ENCODE peak calls at places on chromosome 19, in five cellular contexts. One of them, this sample, is unnamed. For H3K4me1, the result is how much of the 10 kb centered on the place peaks cover.

GRCh38 chr19:38388310-38389100 is at the start of gene SPRED3:
- DNase-seq in left ventricle myocardium inferior: no peak
- DNase-seq in CD4-positive, CD25-positive, alpha-beta regulatory T cell: no peak
- DNase-seq in body of pancreas: peak
- DNase-seq in adrenal gland: no peak
- DNase-seq in this sample: peak

GRCh38 chr19:44845612-44846454 is at the start of gene NECTIN2:
- DNase-seq in left ventricle myocardium inferior: peak
- DNase-seq in CD4-positive, CD25-positive, alpha-beta regulatory T cell: peak
- DNase-seq in body of pancreas: peak
- DNase-seq in adrenal gland: peak
- DNase-seq in this sample: peak

GRCh38 chr19:55099557-55100506 is 17.6 kb downstream of the PPP1R12C start:
- DNase-seq in left ventricle myocardium inferior: no peak
- DNase-seq in CD4-positive, CD25-positive, alpha-beta regulatory T cell: no peak
- DNase-seq in body of pancreas: no peak
- DNase-seq in adrenal gland: no peak
- DNase-seq in this sample: no peak

GRCh38 chr19:28309072-28309471 is 903.9 kb downstream of the UQCRFS1 start:
- DNase-seq in left ventricle myocardium inferior: no peak
- DNase-seq in CD4-positive, CD25-positive, alpha-beta regulatory T cell: no peak
- DNase-seq in body of pancreas: no peak
- DNase-seq in adrenal gland: no peak
- DNase-seq in this sample: no peak

GRCh38 chr19:51341066-51341465 is 873 bp downstream of the VSIG10L start:
- DNase-seq in left ventricle myocardium inferior: no peak
- DNase-seq in CD4-positive, CD25-positive, alpha-beta regulatory T cell: no peak
- DNase-seq in body of pancreas: no peak
- DNase-seq in adrenal gland: no peak
- DNase-seq in this sample: no peak

GRCh38 chr19:33512580-33513137 is 8.9 kb downstream of the PEPD start:
- DNase-seq in left ventricle myocardium inferior: no peak
- DNase-seq in CD4-positive, CD25-positive, alpha-beta regulatory T cell: no peak
- DNase-seq in body of pancreas: no peak
- DNase-seq in adrenal gland: no peak
- DNase-seq in this sample: no peak

GRCh38 chr19:50173144-50173543 is 10.1 kb upstream of the IZUMO2 start:
- DNase-seq in left ventricle myocardium inferior: no peak
- DNase-seq in CD4-positive, CD25-positive, alpha-beta regulatory T cell: no peak
- DNase-seq in body of pancreas: no peak
- DNase-seq in adrenal gland: no peak
- DNase-seq in this sample: no peak

GRCh38 chr19:34484328-34484727 is 2.8 kb downstream of the WTIP start:
- DNase-seq in left ventricle myocardium inferior: peak
- DNase-seq in CD4-positive, CD25-positive, alpha-beta regulatory T cell: no peak
- DNase-seq in body of pancreas: no peak
- DNase-seq in adrenal gland: peak
- DNase-seq in this sample: no peak

GRCh38 chr19:34837262-34837661 is 64.2 kb upstream of the ZNF599 start:
- DNase-seq in left ventricle myocardium inferior: peak
- DNase-seq in CD4-positive, CD25-positive, alpha-beta regulatory T cell: no peak
- DNase-seq in body of pancreas: peak
- DNase-seq in adrenal gland: peak
- DNase-seq in this sample: no peak

GRCh38 chr19:4817467-4818277 is 13.8 kb downstream of the TICAM1 start:
- DNase-seq in left ventricle myocardium inferior: peak
- DNase-seq in CD4-positive, CD25-positive, alpha-beta regulatory T cell: no peak
- DNase-seq in body of pancreas: no peak
- DNase-seq in adrenal gland: no peak
- DNase-seq in this sample: no peak

GRCh38 chr19:50300814-50301606 is 28.2 kb downstream of the KCNC3 start:
- DNase-seq in left ventricle myocardium inferior: no peak
- DNase-seq in CD4-positive, CD25-positive, alpha-beta regulatory T cell: no peak
- DNase-seq in body of pancreas: no peak
- DNase-seq in adrenal gland: no peak
- DNase-seq in this sample: no peak

GRCh38 chr19:57302020-57302465 is 18.2 kb upstream of the ZNF543 start:
- DNase-seq in left ventricle myocardium inferior: no peak
- DNase-seq in CD4-positive, CD25-positive, alpha-beta regulatory T cell: no peak
- DNase-seq in body of pancreas: no peak
- DNase-seq in adrenal gland: peak
- DNase-seq in this sample: no peak

GRCh38 chr19:32877323-32877912 is 7.9 kb upstream of the SLC7A9 start:
- DNase-seq in left ventricle myocardium inferior: no peak
- DNase-seq in CD4-positive, CD25-positive, alpha-beta regulatory T cell: no peak
- DNase-seq in body of pancreas: no peak
- DNase-seq in adrenal gland: no peak
- DNase-seq in this sample: no peak

GRCh38 chr19:55418185-55418584 is 10.6 kb upstream of the UBE2S start:
- DNase-seq in left ventricle myocardium inferior: no peak
- DNase-seq in CD4-positive, CD25-positive, alpha-beta regulatory T cell: peak
- DNase-seq in body of pancreas: peak
- DNase-seq in adrenal gland: peak
- DNase-seq in this sample: peak

GRCh38 chr19:34336781-34337271 is 28.2 kb upstream of the GPI start:
- DNase-seq in left ventricle myocardium inferior: no peak
- DNase-seq in CD4-positive, CD25-positive, alpha-beta regulatory T cell: peak
- DNase-seq in body of pancreas: no peak
- DNase-seq in adrenal gland: no peak
- DNase-seq in this sample: peak

GRCh38 chr19:56170261-56170660 is 5.5 kb upstream of the GALP start:
- DNase-seq in left ventricle myocardium inferior: no peak
- DNase-seq in CD4-positive, CD25-positive, alpha-beta regulatory T cell: no peak
- DNase-seq in body of pancreas: peak
- DNase-seq in adrenal gland: peak
- DNase-seq in this sample: no peak

GRCh38 chr19:44689290-44690130 is 9.4 kb upstream of the CEACAM16 start:
- DNase-seq in left ventricle myocardium inferior: peak
- DNase-seq in CD4-positive, CD25-positive, alpha-beta regulatory T cell: peak
- DNase-seq in body of pancreas: peak
- DNase-seq in adrenal gland: peak
- DNase-seq in this sample: peak

GRCh38 chr19:37845932-37846331 is 60.5 kb downstream of the WDR87 start:
- DNase-seq in left ventricle myocardium inferior: no peak
- DNase-seq in CD4-positive, CD25-positive, alpha-beta regulatory T cell: no peak
- DNase-seq in body of pancreas: no peak
- DNase-seq in adrenal gland: no peak
- DNase-seq in this sample: no peak

GRCh38 chr19:53545271-53546065 is 7.5 kb downstream of the ZNF331 start:
- DNase-seq in left ventricle myocardium inferior: no peak
- DNase-seq in CD4-positive, CD25-positive, alpha-beta regulatory T cell: no peak
- DNase-seq in body of pancreas: no peak
- DNase-seq in adrenal gland: no peak
- DNase-seq in this sample: no peak

GRCh38 chr19:46718934-46719551 is 2.1 kb upstream of the PRKD2 start:
- DNase-seq in left ventricle myocardium inferior: no peak
- DNase-seq in CD4-positive, CD25-positive, alpha-beta regulatory T cell: no peak
- DNase-seq in body of pancreas: no peak
- DNase-seq in adrenal gland: no peak
- DNase-seq in this sample: no peak
- H3K4me1 ChIP-seq in left ventricle myocardium inferior: under half
- H3K4me1 ChIP-seq in CD4-positive, CD25-positive, alpha-beta regulatory T cell: under half
- H3K4me1 ChIP-seq in body of pancreas: under half
- H3K4me1 ChIP-seq in adrenal gland: under half
- H3K4me1 ChIP-seq in this sample: under half

GRCh38 chr19:7603919-7604318 is 8.3 kb downstream of the CAMSAP3 start:
- DNase-seq in left ventricle myocardium inferior: no peak
- DNase-seq in CD4-positive, CD25-positive, alpha-beta regulatory T cell: no peak
- DNase-seq in body of pancreas: no peak
- DNase-seq in adrenal gland: no peak
- DNase-seq in this sample: no peak

GRCh38 chr19:7600721-7601120 is 5.1 kb downstream of the CAMSAP3 start:
- DNase-seq in left ventricle myocardium inferior: no peak
- DNase-seq in CD4-positive, CD25-positive, alpha-beta regulatory T cell: no peak
- DNase-seq in body of pancreas: no peak
- DNase-seq in adrenal gland: no peak
- DNase-seq in this sample: no peak

GRCh38 chr19:7602935-7603497 is 7.4 kb downstream of the CAMSAP3 start:
- DNase-seq in left ventricle myocardium inferior: no peak
- DNase-seq in CD4-positive, CD25-positive, alpha-beta regulatory T cell: no peak
- DNase-seq in body of pancreas: no peak
- DNase-seq in adrenal gland: no peak
- DNase-seq in this sample: no peak

GRCh38 chr19:7605490-7606222 is 10.0 kb downstream of the CAMSAP3 start:
- DNase-seq in left ventricle myocardium inferior: no peak
- DNase-seq in CD4-positive, CD25-positive, alpha-beta regulatory T cell: peak
- DNase-seq in body of pancreas: peak
- DNase-seq in adrenal gland: no peak
- DNase-seq in this sample: no peak

DNA sequence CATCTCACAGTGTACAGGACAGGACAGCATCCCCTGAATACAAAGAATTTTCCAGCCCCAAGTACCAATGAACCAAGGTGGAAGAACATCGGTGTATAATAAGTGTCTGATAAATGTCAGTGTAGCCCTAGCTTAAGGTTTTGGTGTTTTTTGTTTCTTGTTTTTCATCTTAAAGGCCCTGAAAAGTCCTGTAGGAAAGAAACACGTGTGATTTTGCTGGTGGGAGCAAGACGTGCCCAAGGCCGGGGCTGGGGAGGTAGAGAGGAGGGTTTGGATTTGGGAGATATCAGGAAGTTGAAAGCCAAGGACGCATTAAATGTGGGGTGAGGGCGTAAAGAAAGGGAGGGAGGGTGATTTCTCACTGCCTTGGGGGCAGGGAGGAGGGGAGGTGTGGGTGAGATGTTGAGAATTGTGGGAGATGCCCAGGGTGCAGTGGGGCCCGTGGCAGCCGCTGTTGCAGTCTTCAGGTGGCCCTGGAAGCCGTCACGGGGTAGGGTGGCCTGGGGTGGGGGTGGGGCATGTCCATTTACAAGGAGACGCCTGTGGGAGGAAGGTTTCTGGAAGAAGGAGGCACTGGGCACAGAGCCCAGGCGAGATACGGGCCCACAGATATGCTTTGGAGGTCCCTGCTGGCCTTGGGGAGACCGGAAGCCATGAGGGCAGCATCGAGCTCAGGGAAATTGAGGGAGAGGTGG is 6.7 kb downstream of the CAMSAP3 start:
- DNase-seq in left ventricle myocardium inferior: no peak
- DNase-seq in CD4-positive, CD25-positive, alpha-beta regulatory T cell: no peak
- DNase-seq in body of pancreas: peak
- DNase-seq in adrenal gland: no peak
- DNase-seq in this sample: no peak
- H3K4me3 ChIP-seq in left ventricle myocardium inferior: no peak
- H3K4me3 ChIP-seq in CD4-positive, CD25-positive, alpha-beta regulatory T cell: no peak
- H3K4me3 ChIP-seq in body of pancreas: no peak
- H3K4me3 ChIP-seq in adrenal gland: no peak
- H3K4me3 ChIP-seq in this sample: no peak

DNA sequence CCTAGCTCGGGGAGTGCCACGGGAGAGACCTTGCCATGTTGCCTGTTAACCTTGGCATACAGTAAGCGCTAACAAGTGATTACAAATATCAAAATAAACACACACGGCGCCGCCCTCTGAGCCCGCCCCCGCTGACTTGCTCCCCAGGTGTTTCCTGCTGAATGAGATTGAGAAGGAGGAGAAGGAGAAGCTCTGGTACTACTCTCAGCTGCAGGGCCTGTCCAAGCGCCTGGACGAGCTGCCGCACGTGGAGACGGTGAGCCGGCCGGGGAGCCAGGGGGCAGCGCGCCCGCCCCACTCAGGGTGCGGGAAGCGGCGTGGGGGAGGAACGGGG is 5.0 kb downstream of the APC2 start:
- DNase-seq in left ventricle myocardium inferior: no peak
- DNase-seq in CD4-positive, CD25-positive, alpha-beta regulatory T cell: no peak
- DNase-seq in body of pancreas: no peak
- DNase-seq in adrenal gland: no peak
- DNase-seq in this sample: no peak
- H3K4me1 ChIP-seq in left ventricle myocardium inferior: under half
- H3K4me1 ChIP-seq in CD4-positive, CD25-positive, alpha-beta regulatory T cell: under half
- H3K4me1 ChIP-seq in body of pancreas: under half
- H3K4me1 ChIP-seq in adrenal gland: under half
- H3K4me1 ChIP-seq in this sample: under half

GRCh38 chr19:47230921-47231214 is at the start of gene BBC3:
- DNase-seq in left ventricle myocardium inferior: no peak
- DNase-seq in CD4-positive, CD25-positive, alpha-beta regulatory T cell: no peak
- DNase-seq in body of pancreas: no peak
- DNase-seq in adrenal gland: no peak
- DNase-seq in this sample: no peak
- H3K4me3 ChIP-seq in left ventricle myocardium inferior: peak
- H3K4me3 ChIP-seq in CD4-positive, CD25-positive, alpha-beta regulatory T cell: peak
- H3K4me3 ChIP-seq in body of pancreas: peak
- H3K4me3 ChIP-seq in adrenal gland: peak
- H3K4me3 ChIP-seq in this sample: peak

GRCh38 chr19:7346488-7346971 is 2.2 kb upstream of the ARHGEF18 start:
- DNase-seq in left ventricle myocardium inferior: no peak
- DNase-seq in CD4-positive, CD25-positive, alpha-beta regulatory T cell: no peak
- DNase-seq in body of pancreas: no peak
- DNase-seq in adrenal gland: peak
- DNase-seq in this sample: no peak
- H3K4me1 ChIP-seq in left ventricle myocardium inferior: under half
- H3K4me1 ChIP-seq in CD4-positive, CD25-positive, alpha-beta regulatory T cell: half or more
- H3K4me1 ChIP-seq in body of pancreas: under half
- H3K4me1 ChIP-seq in adrenal gland: under half
- H3K4me1 ChIP-seq in this sample: under half

GRCh38 chr19:41218249-41218614 is 791 bp upstream of the AXL start:
- DNase-seq in left ventricle myocardium inferior: no peak
- DNase-seq in CD4-positive, CD25-positive, alpha-beta regulatory T cell: no peak
- DNase-seq in body of pancreas: no peak
- DNase-seq in adrenal gland: no peak
- DNase-seq in this sample: no peak
- H3K4me3 ChIP-seq in left ventricle myocardium inferior: peak
- H3K4me3 ChIP-seq in CD4-positive, CD25-positive, alpha-beta regulatory T cell: no peak
- H3K4me3 ChIP-seq in body of pancreas: no peak
- H3K4me3 ChIP-seq in adrenal gland: peak
- H3K4me3 ChIP-seq in this sample: no peak

DNA sequence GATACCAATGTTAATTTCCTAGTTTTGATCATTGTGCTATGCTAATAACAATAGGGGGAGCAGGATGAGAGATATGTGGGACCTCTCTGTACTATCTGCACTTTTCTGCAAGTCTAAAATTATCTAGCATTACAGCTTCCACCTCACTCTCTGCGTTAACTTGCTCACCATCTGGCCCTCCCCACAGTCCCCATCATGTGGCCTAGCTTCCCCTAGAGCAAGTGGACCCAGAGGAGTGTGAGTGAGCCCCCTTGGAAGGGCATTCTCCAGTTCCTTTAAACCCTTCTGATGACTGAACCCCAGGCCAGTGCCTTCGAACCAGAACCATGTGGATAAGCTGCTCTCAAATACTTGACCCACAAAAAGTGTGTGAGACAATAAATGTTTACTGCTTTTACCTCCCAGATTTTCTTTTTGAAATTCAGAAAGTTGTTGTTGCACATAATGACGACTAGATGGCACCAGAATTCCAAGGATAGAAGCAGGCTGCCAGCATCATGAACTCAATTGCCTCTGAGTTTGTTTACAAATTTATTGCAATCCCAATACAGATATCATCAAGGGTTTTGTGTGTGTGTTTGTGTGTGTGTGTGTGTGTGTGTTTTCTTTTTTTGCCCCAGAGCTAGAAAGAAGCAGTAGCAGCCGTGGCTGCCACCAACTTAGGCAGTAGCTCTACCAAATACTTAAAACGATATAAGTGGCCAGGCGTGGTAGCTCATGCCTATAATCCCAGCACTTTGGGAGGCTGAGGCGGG is 49.0 kb upstream of the ZNF780A start:
- DNase-seq in left ventricle myocardium inferior: no peak
- DNase-seq in CD4-positive, CD25-positive, alpha-beta regulatory T cell: no peak
- DNase-seq in body of pancreas: no peak
- DNase-seq in adrenal gland: no peak
- DNase-seq in this sample: peak
- H3K4me1 ChIP-seq in left ventricle myocardium inferior: under half
- H3K4me1 ChIP-seq in CD4-positive, CD25-positive, alpha-beta regulatory T cell: under half
- H3K4me1 ChIP-seq in body of pancreas: under half
- H3K4me1 ChIP-seq in adrenal gland: under half
- H3K4me1 ChIP-seq in this sample: under half

GRCh38 chr19:13028027-13028426 is 32.8 kb downstream of the NFIX start:
- DNase-seq in left ventricle myocardium inferior: no peak
- DNase-seq in CD4-positive, CD25-positive, alpha-beta regulatory T cell: no peak
- DNase-seq in body of pancreas: no peak
- DNase-seq in adrenal gland: no peak
- DNase-seq in this sample: no peak
- H3K4me3 ChIP-seq in left ventricle myocardium inferior: no peak
- H3K4me3 ChIP-seq in CD4-positive, CD25-positive, alpha-beta regulatory T cell: no peak
- H3K4me3 ChIP-seq in body of pancreas: no peak
- H3K4me3 ChIP-seq in adrenal gland: no peak
- H3K4me3 ChIP-seq in this sample: no peak

This sample was measured in effector memory CD4-positive, alpha-beta T cell.